ENCODE peak calls at places on chromosomes 2 and 18, in four cellular contexts. G is adrenal gland, H is MM.1S, D is neural progenitor cell. S is an unnamed sample.

GRCh38 chr2:150679456-150680120 is 192.1 kb upstream of the RND3 start:
- DNase-seq in D (no peak), G (peak), H (no peak), S (no peak)

GRCh38 chr2:8403871-8404270 is 278.0 kb upstream of the ID2 start:
- DNase-seq in H (no peak), G (no peak), D (no peak), S (no peak)

GRCh38 chr18:11096411-11096810 is 53.0 kb downstream of the PIEZO2 start:
- DNase-seq in H (no peak), G (no peak), D (no peak), S (no peak)

GRCh38 chr18:10078053-10078452 is 164.2 kb downstream of the VAPA start:
- DNase-seq in H (no peak), G (no peak), D (no peak), S (no peak)

GRCh38 chr2:7392076-7392787 is 475.0 kb downstream of the RNF144A start:
- DNase-seq in D (no peak), H (no peak), G (no peak), S (no peak)

GRCh38 chr2:24491626-24492282 is 700 bp downstream of the NCOA1 start:
- DNase-seq in G (peak), H (peak), D (peak), S (peak)

GRCh38 chr2:55887906-55888625 is 35.5 kb downstream of the EFEMP1 start:
- DNase-seq in D (no peak), G (no peak), H (no peak), S (no peak)

GRCh38 chr18:29892960-29893558 is 1149.5 kb downstream of the DSC3 start:
- DNase-seq in H (peak), G (no peak), D (peak), S (no peak)

GRCh38 chr2:51490576-51491234 is 458.8 kb upstream of the NRXN1 start:
- DNase-seq in D (no peak), H (no peak), G (no peak), S (no peak)

GRCh38 chr2:100887713-100888112 is 67.8 kb downstream of the NPAS2 start:
- DNase-seq in D (no peak), H (no peak), G (no peak), S (no peak)

DNA sequence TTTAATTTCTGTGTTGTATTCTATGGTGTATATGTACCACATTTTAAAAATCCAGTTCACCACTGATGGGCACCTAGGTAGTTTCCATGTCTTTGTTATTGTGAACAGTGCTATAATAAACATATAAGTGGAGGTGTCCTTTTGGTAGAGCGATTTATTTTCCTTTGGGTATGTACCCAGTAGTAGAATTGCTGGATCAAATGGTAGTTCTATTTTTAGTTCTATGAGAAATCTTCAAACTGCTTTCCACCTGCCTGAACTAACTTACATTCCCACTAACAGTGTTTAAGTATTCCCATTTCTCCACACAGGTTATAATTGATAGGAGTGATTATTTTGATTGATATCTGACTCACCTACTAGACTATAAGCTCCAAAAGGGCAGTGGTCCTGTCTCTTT is 148.2 kb downstream of the BABAM2 start:
- DNase-seq in G (no peak), H (no peak), D (no peak), S (no peak)
- H3K27ac ChIP-seq in G (no peak), H (no peak), D (no peak), S (no peak)

DNA sequence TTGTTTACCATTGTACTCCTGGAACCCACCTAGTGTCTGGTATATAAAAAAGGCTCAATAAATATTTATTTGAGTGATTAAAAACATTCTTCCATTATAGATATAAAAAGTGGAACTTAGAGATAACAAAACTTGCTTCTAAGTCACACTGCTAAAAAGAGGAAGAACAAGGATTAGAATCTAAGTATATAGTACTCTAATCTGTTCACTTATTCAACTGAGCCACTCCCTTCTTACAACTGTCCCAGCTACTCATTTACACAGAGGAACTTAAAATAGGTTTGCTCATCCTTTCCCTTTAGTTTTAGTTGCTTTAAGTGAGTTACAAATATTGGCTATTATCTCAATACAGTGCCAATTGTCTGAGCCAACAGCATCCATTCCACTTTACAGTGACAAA is 280.8 kb upstream of the ZC3H15 start:
- DNase-seq in H (no peak), D (no peak), G (no peak), S (no peak)
- H3K27ac ChIP-seq in H (no peak), D (no peak), G (no peak), S (no peak)

GRCh38 chr2:238731961-238732360 is 115.9 kb upstream of the TWIST2 start:
- DNase-seq in H (no peak), D (no peak), G (no peak), S (no peak)
- H3K27ac ChIP-seq in H (no peak), D (no peak), G (no peak), S (no peak)

GRCh38 chr2:237720444-237720843 is 78.1 kb upstream of the RBM44 start:
- DNase-seq in H (no peak), D (no peak), G (no peak), S (no peak)
- H3K27ac ChIP-seq in H (no peak), D (no peak), G (no peak), S (no peak)

GRCh38 chr2:86039963-86040655 is 65.6 kb downstream of the POLR1A start:
- DNase-seq in G (peak), H (no peak), D (no peak), S (no peak)
- H3K27ac ChIP-seq in G (no peak), H (peak), D (no peak), S (peak)

GRCh38 chr2:144496067-144496466 is 23.9 kb downstream of the ZEB2 start:
- DNase-seq in H (no peak), G (no peak), D (no peak), S (no peak)
- H3K27ac ChIP-seq in H (no peak), G (peak), D (no peak), S (no peak)

GRCh38 chr2:224400174-224400810 is 1.6 kb downstream of the FAM124B start:
- DNase-seq in H (no peak), G (no peak), D (no peak), S (no peak)
- H3K27ac ChIP-seq in H (no peak), G (no peak), D (no peak), S (no peak)

DNA sequence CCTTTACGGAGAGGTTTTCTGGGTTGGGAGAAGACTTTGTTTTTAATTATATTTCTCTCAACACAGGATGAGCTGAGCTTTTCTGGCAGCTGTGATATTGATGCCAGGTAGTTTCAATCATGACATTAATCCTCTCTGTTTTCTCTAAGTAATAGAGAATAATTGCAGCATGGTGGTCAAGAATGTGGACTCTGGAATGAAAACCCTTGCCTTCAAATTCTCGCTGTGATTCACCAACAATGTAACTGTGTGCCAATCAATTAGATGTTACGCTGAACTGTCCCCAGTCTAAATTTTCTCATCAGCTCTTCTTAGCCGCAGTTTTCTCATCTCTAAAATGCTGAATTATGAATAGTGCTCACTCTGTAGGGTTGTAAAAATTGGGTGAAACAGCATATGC is 31.6 kb upstream of the PPM1B start:
- DNase-seq in G (no peak), H (no peak), D (no peak), S (no peak)
- H3K27ac ChIP-seq in G (no peak), H (no peak), D (no peak), S (no peak)

GRCh38 chr18:68721681-68722583 is 7.0 kb upstream of the TMX3 start:
- DNase-seq in D (no peak), G (no peak), H (peak), S (peak)
- H3K27ac ChIP-seq in D (no peak), G (peak), H (peak), S (peak)

GRCh38 chr2:149525323-149525722 is 62.3 kb downstream of the MMADHC start:
- DNase-seq in D (no peak), H (no peak), G (no peak), S (no peak)

GRCh38 chr2:149526689-149527088 is 60.9 kb downstream of the MMADHC start:
- DNase-seq in G (no peak), H (no peak), D (no peak), S (no peak)

GRCh38 chr2:149527998-149528775 is 59.4 kb downstream of the MMADHC start:
- DNase-seq in D (peak), H (no peak), G (no peak), S (no peak)
- H3K27ac ChIP-seq in D (no peak), H (no peak), G (no peak), S (no peak)